ENCODE peak calls at places on chromosome 3, in four cellular contexts. E is fibroblast of pulmonary artery, N is cardiac muscle cell, S is sigmoid colon. J is an unnamed sample.

GRCh38 chr3:165797551-165797950 is 39.7 kb downstream of the BCHE start:
- DNase-seq in E (no peak), S (no peak), N (no peak), J (no peak)

GRCh38 chr3:32454731-32455608 is 47.7 kb downstream of the CMTM6 start:
- DNase-seq in N (no peak), S (no peak), E (no peak), J (no peak)

GRCh38 chr3:148319161-148319915 is 378.4 kb upstream of the AGTR1 start:
- DNase-seq in S (no peak), E (peak), N (peak), J (no peak)

GRCh38 chr3:155664922-155665695 is 79.8 kb downstream of the PLCH1 start:
- DNase-seq in E (peak), N (peak), S (peak), J (no peak)

GRCh38 chr3:184177331-184177731 is 2.7 kb downstream of the AP2M1 start:
- DNase-seq in N (peak), E (peak), S (no peak), J (no peak)

GRCh38 chr3:120457827-120458226 is 7.0 kb upstream of the FSTL1 start:
- DNase-seq in E (no peak), S (no peak), N (no peak), J (no peak)

GRCh38 chr3:124751501-124751900 is 21.2 kb downstream of the UMPS start:
- DNase-seq in S (no peak), E (no peak), N (no peak), J (no peak)

GRCh38 chr3:54703906-54704305 is 224.0 kb downstream of the LRTM1 start:
- DNase-seq in N (no peak), S (no peak), E (no peak), J (no peak)

GRCh38 chr3:126758019-126758418 is 54.0 kb downstream of the CHCHD6 start:
- DNase-seq in S (no peak), N (no peak), E (no peak), J (no peak)

GRCh38 chr3:197366301-197367044 is 68.1 kb upstream of the DLG1 start:
- DNase-seq in N (no peak), S (peak), E (no peak), J (no peak)

GRCh38 chr3:24365168-24365567 is 129.5 kb downstream of the THRB start:
- DNase-seq in E (peak), N (peak), S (no peak), J (no peak)

GRCh38 chr3:148790370-148790769 is 37.2 kb upstream of the CPB1 start:
- DNase-seq in E (no peak), N (no peak), S (no peak), J (no peak)

GRCh38 chr3:23740517-23741402 is 65.0 kb upstream of the UBE2E1 start:
- DNase-seq in N (peak), S (no peak), E (peak), J (no peak)

GRCh38 chr3:136559896-136560295 is 192.3 kb downstream of the STAG1 start:
- DNase-seq in N (no peak), S (no peak), E (no peak), J (no peak)

GRCh38 chr3:70821602-70822001 is 509.2 kb upstream of the MDFIC2 start:
- DNase-seq in E (no peak), N (no peak), S (no peak), J (no peak)

GRCh38 chr3:44674211-44674610 is 25.7 kb downstream of the ZNF35 start:
- DNase-seq in N (no peak), E (no peak), S (no peak), J (no peak)

GRCh38 chr3:181567446-181568075 is 144.2 kb upstream of the SOX2 start:
- DNase-seq in N (no peak), S (no peak), E (peak), J (no peak)

GRCh38 chr3:106114220-106114619 is 245.4 kb upstream of the CBLB start:
- DNase-seq in E (peak), S (no peak), N (peak), J (no peak)

GRCh38 chr3:140931016-140931454 is 10.6 kb upstream of the SLC25A36 start:
- DNase-seq in S (no peak), N (no peak), E (no peak), J (no peak)

GRCh38 chr3:13505147-13506130 is 25.3 kb downstream of the HDAC11 start:
- DNase-seq in N (no peak), E (no peak), S (no peak), J (no peak)

GRCh38 chr3:132553811-132554210 is 43.3 kb upstream of the ACKR4 start:
- DNase-seq in N (no peak), E (no peak), S (no peak), J (no peak)

DNA sequence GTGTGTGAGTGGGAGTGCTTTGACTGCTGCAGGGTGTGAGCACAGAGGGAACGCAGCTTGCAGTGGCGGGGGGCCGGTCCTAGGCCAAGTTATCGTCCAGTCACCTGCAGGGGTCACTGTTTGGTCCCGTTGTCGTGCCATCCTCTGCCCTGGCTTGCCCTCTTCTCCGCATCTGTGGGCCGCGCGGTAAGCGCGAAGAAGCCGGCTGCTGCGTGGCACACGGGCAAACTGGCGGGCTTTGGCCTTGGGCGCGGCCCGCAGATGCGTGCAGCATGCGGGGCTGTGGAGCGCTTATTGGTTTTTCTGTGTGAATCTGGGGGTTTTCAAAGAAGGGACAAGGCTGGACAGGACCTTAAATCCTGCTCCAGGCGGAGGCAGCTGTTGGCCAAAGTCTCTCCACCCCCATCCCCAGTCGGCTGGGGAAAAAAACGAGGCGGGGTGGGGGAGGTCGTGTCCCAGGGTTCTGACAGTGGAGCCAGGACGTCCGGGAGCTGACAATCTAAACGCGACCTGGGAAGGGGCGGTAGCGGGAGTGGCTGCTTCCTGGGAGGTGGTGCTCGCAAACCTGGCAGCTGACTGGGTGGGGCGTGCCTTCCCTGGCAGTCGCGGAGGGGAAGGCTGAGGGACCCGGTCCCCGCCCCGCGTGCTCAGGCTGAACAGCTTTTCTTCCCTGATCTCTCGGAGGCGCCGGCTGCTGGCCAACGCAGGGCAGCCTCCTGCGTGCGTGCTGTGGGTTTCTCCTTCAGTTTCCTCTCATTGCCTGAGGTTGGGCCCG is 39.7 kb upstream of the VEPH1 start:
- DNase-seq in E (peak), S (peak), N (peak), J (peak)
- TF ChIP-seq CTCF in E (peak), S (no peak), N (peak), J (peak)

GRCh38 chr3:174377684-174378083 is 481.4 kb upstream of the NAALADL2 start:
- DNase-seq in E (no peak), S (peak), N (no peak), J (no peak)

GRCh38 chr3:174376346-174376745 is 482.8 kb upstream of the NAALADL2 start:
- DNase-seq in N (peak), E (peak), S (no peak), J (no peak)

GRCh38 chr3:174382876-174383275 is 476.3 kb upstream of the NAALADL2 start:
- DNase-seq in N (no peak), E (no peak), S (no peak), J (no peak)

DNA sequence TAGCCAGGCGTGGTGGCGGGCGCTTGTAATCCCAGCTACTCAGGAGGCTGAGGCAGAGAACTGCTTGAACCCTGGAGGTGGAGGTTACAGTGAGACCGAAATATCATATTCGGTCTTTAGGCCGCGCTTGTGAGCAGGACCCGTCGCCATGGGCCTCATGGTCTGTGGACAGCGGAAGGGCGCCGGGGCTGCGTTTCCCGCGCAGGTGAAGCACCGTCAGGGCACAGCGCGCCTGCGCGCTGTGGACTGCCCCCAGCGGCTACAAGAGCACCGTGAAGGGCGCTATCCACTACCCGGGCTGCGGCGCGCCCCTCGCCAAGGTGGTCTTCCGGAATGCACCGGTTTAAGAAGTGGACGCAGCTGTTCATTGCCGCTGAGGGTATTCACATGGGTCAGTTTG is 482.0 kb upstream of the NAALADL2 start:
- DNase-seq in E (no peak), S (no peak), N (no peak), J (no peak)
- TF ChIP-seq CTCF in E (no peak), S (no peak), N (no peak), J (no peak)

GRCh38 chr3:157077565-157077991 is 82.4 kb downstream of the CCNL1 start:
- DNase-seq in N (no peak), E (peak), S (no peak), J (no peak)
- TF ChIP-seq CTCF in N (no peak), E (peak), S (no peak), J (no peak)

DNA sequence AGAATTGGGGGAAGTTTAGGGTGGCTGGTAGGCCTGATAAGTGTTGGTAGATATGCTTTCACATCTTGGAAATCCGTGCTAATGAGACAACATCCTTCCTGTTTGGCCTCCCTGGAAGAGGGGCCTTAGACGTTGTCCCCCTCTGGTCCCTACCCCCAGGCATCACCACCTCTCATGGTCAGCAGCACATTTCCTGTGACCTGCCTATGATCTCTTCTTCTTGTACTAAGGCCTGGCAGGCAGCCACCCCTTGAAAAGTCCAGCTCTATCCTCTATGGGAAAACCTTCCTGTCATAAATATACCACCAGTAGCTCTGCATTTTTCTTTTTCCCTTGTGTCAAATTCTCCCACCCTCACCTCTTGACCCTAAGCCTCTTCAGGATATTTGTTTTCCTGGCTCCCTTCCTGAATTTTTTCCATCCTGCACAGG is 107.7 kb downstream of the SNRK start:
- DNase-seq in N (peak), S (peak), E (peak), J (no peak)
- TF ChIP-seq CTCF in N (no peak), S (no peak), E (no peak), J (no peak)

GRCh38 chr3:2158828-2159227 is 60.2 kb downstream of the CNTN4 start:
- DNase-seq in E (no peak), N (no peak), S (no peak), J (no peak)

GRCh38 chr3:2150576-2150975 is 51.9 kb downstream of the CNTN4 start:
- DNase-seq in E (no peak), S (no peak), N (no peak), J (no peak)

GRCh38 chr3:2153047-2153446 is 54.4 kb downstream of the CNTN4 start:
- DNase-seq in N (no peak), S (no peak), E (no peak), J (no peak)

GRCh38 chr3:2154596-2154995 is 55.9 kb downstream of the CNTN4 start:
- DNase-seq in N (no peak), E (no peak), S (no peak), J (no peak)

DNA sequence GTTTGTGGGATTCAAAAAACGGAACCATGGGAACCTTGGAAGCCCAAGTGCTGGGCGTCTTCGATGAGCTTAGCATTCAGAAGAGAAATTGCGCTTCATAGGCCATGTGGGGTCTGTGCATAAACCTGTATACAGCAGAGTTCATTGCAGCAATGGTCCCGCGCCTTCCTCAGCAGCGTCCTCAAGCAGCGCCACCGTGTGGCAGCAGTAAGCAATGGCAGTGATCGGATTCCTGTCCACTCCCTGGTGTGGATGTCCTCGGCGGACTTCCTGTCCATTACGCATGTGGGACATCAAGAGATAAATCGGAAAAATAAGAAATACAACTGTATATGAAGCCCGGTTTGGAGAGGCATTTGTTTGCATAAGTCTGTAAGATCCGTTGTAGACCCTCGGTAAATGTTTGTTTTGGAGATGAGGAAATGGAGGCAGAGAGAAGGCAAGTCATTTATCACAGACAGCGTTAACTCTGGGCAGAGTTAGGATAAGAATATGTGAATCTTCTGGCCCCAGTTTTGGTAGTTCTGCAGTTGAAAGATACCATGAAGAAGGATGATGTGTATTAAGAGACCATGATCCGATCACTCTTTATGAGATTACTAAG is 57.7 kb downstream of the CNTN4 start:
- DNase-seq in N (peak), E (no peak), S (no peak), J (peak)
- TF ChIP-seq CTCF in N (peak), E (peak), S (peak), J (peak)